ENCODE peak calls at places on chromosomes 7 and 10, in nine cellular contexts. L is cardiac muscle cell, M is heart right ventricle, O is adipocyte, A is aorta, I is uterus, T is AG04450, V is right cardiac atrium, P is PC-3. E is an unnamed sample. For H3K9me3, the result is how much of the 10 kb centered on the place peaks cover.

GRCh38 chr10:28906011-28906411 is 228.7 kb downstream of the BAMBI start:
- DNase-seq in L (no peak), M (no peak), O (no peak), A (no peak), I (no peak), T (no peak), V (no peak), P (no peak), E (no peak)

GRCh38 chr7:92246363-92247101 is 758 bp downstream of the ANKIB1 start:
- DNase-seq in L (peak), M (no peak), O (peak), A (peak), I (peak), T (no peak), V (peak), P (peak), E (peak)

GRCh38 chr7:93902777-93903423 is 3.5 kb upstream of the GNGT1 start:
- DNase-seq in L (peak), M (no peak), O (peak), A (no peak), I (no peak), T (peak), V (no peak), P (peak), E (peak)

GRCh38 chr10:122126763-122127659 is 138.0 kb downstream of the TACC2 start:
- DNase-seq in L (peak), M (no peak), O (peak), A (peak), I (peak), T (peak), V (peak), P (peak), E (peak)

GRCh38 chr10:8042032-8042863 is 12.2 kb upstream of the GATA3 start:
- DNase-seq in L (no peak), M (no peak), O (no peak), A (no peak), I (no peak), T (no peak), V (no peak), P (no peak), E (no peak)

GRCh38 chr7:36129048-36129534 is 24.0 kb upstream of the EEPD1 start:
- DNase-seq in L (no peak), M (no peak), O (no peak), A (no peak), I (no peak), T (no peak), V (peak), P (peak), E (peak)

GRCh38 chr10:384538-385305 is 249.5 kb downstream of the ZMYND11 start:
- DNase-seq in L (no peak), M (no peak), O (no peak), A (no peak), I (no peak), T (no peak), V (no peak), P (no peak), E (no peak)

GRCh38 chr7:113730309-113730955 is 188.4 kb downstream of the PPP1R3A start:
- DNase-seq in L (no peak), M (no peak), O (peak), A (no peak), I (no peak), T (peak), V (no peak), P (peak), E (peak)

GRCh38 chr10:126634915-126635314 is 35.6 kb downstream of the C10orf90 start:
- DNase-seq in L (no peak), M (no peak), O (no peak), A (no peak), I (no peak), T (no peak), V (no peak), P (peak), E (peak)

GRCh38 chr10:120927352-120927751 is 76.2 kb downstream of the WDR11 start:
- DNase-seq in L (no peak), M (no peak), O (no peak), A (no peak), I (no peak), T (no peak), V (no peak), P (no peak), E (no peak)

GRCh38 chr10:121788717-121789116 is 139.1 kb downstream of the ATE1 start:
- DNase-seq in L (no peak), M (no peak), O (no peak), A (no peak), I (no peak), T (no peak), V (no peak), P (no peak), E (no peak)

GRCh38 chr10:81081887-81082620 is 544.4 kb downstream of the SH2D4B start:
- DNase-seq in L (no peak), M (no peak), O (no peak), A (no peak), I (no peak), T (no peak), V (no peak), P (no peak), E (no peak)

GRCh38 chr10:10782603-10783002 is 235.1 kb upstream of the CELF2 start:
- DNase-seq in L (no peak), M (no peak), O (no peak), A (no peak), I (no peak), T (no peak), V (no peak), P (peak), E (peak)

GRCh38 chr10:82411416-82411815 is 536.4 kb downstream of the NRG3 start:
- DNase-seq in L (no peak), M (no peak), O (no peak), A (no peak), I (no peak), T (no peak), V (no peak), P (no peak), E (peak)
- H3K9me3 ChIP-seq in L (under half), M (under half), O (under half), A (under half), I (under half), T (under half), V (under half), P (under half), E (under half)

DNA sequence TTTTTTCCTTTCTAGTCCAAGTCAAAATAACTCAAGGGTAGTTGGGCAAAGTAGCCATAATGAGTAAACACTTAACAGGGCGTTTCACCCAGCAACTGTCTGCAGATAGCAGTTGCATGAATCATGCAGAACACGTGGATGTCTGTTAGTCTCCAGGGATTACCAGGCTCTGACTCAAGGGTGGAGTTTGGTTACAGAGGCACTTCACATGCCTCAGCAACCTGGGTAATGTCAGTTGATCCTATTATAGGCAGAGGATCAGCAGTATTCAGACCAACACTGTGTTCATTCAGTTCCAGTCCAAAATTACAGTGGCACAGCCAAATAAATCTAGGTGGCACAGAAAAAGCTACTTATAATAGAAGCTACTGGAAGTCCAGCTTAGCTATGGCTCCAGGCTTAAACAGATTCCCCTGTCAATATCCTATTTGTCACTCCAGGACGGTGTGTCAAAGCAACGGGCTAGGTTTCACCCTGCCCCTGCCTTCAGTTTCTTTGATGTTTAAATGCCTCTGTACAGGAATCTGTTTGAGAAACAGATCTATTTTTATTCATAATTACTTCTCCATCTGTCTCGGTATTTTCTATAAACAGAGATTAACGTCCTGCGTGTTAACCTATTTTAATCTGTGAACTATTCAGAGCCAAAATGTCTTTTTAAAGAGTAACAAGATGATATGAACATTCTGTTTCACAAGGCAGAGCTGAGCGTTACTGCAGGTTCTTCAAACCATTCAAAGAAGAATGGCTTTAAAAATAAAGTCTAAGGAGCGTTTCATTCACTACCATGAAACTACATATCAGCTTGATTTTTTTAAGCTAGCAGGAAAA is 162.6 kb upstream of the AKR1E2 start:
- DNase-seq in L (peak), M (no peak), O (peak), A (peak), I (peak), T (peak), V (no peak), P (peak), E (peak)
- H3K4me3 ChIP-seq in L (no peak), M (peak), O (peak), A (no peak), I (no peak), T (peak), V (no peak), P (no peak), E (peak)

DNA sequence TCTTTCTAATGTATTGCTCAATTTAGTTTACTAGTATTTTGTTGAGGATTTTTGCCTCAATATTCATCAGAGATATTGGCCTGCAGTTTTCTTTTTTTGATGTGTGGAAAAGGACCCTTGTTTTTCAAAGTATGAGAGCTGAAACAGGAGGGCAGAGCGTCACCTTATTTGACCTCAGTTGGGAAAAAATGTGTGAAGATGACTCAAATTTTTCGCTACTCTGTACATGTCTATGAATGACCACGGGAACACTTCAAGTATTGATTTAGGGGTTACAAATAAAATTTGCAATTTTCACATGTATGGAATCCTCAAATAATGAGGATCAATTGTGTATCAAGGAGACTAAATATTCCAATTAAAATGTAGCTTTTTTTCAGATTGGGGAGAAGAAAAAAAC is 103.1 kb downstream of the ZFAND4 start:
- DNase-seq in L (no peak), M (no peak), O (no peak), A (no peak), I (no peak), T (no peak), V (no peak), P (no peak), E (no peak)
- H3K9me3 ChIP-seq in L (under half), M (under half), O (under half), A (under half), I (under half), T (under half), V (under half), P (under half), E (under half)

GRCh38 chr10:34119456-34119855 is 695.6 kb downstream of the PARD3 start:
- DNase-seq in L (no peak), M (no peak), O (no peak), A (no peak), I (no peak), T (no peak), V (no peak), P (no peak), E (no peak)

GRCh38 chr10:34124522-34125035 is 690.5 kb downstream of the PARD3 start:
- DNase-seq in L (no peak), M (no peak), O (no peak), A (no peak), I (no peak), T (no peak), V (no peak), P (peak), E (peak)

GRCh38 chr10:34121974-34122282 is 693.2 kb downstream of the PARD3 start:
- DNase-seq in L (no peak), M (no peak), O (peak), A (no peak), I (no peak), T (peak), V (no peak), P (peak), E (peak)

GRCh38 chr10:34125702-34126101 is 689.4 kb downstream of the PARD3 start:
- DNase-seq in L (no peak), M (no peak), O (no peak), A (no peak), I (no peak), T (no peak), V (no peak), P (no peak), E (no peak)

GRCh38 chr10:34121125-34121973 is 693.7 kb downstream of the PARD3 start:
- DNase-seq in L (no peak), M (no peak), O (peak), A (no peak), I (no peak), T (no peak), V (no peak), P (no peak), E (no peak)
- H3K4me3 ChIP-seq in L (no peak), M (no peak), O (no peak), A (no peak), I (no peak), T (no peak), V (no peak), P (peak), E (peak)

DNA sequence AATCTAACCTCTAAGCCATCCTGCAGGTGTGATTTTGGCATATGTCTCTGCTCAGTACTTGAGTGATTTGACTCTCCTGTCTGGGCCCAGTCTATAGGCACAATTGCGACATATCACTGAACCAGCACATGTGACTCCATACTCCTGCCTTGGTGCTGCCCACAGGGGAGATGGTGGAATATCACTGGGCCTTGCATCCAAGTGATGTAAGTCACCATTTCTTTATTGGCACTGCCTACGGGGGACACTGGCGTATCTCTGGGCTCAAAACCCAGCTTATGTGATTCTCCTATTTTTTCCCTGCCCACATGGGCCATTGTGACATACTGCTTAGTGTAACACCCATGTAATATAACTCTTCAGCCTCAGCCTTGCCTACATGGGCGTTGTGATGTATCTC is 48.1 kb upstream of the ZNF680 start:
- DNase-seq in L (no peak), M (no peak), O (no peak), A (no peak), I (no peak), T (no peak), V (no peak), P (no peak), E (no peak)
- H3K9me3 ChIP-seq in L (under half), M (under half), O (under half), A (under half), I (under half), T (under half), V (under half), P (under half), E (under half)